ENCODE peak calls at places on chromosomes 11 and 22, in ten cellular contexts. N is PC-3, P is SK-N-SH, K is A549, M is endothelial cell of umbilical vein, Q is IMR-90, W is MM.1S, D is mammary epithelial cell, T is keratinocyte, I is fibroblast of lung. V is an unnamed sample.

GRCh38 chr11:125892994-125893393 is 5.5 kb downstream of the HYLS1 start:
- DNase-seq in P (no peak), Q (no peak), K (no peak), N (peak), I (no peak), M (no peak), W (no peak), T (no peak), D (no peak), V (no peak)

GRCh38 chr11:120675171-120675570 is 163.6 kb downstream of the GRIK4 start:
- DNase-seq in P (no peak), N (no peak), Q (no peak), K (no peak), T (no peak), W (no peak), I (no peak), D (no peak), M (no peak), V (peak)

GRCh38 chr11:68750988-68751325 is 363 bp downstream of the TESMIN start:
- DNase-seq in K (no peak), Q (no peak), N (no peak), I (no peak), P (no peak), M (no peak), T (no peak), D (no peak), W (no peak), V (no peak)

GRCh38 chr11:47532597-47533213 is 20.2 kb downstream of the CELF1 start:
- DNase-seq in P (peak), Q (peak), N (no peak), W (no peak), K (no peak), I (no peak), M (no peak), T (no peak), D (no peak), V (no peak)

GRCh38 chr22:31443516-31443915 is 44.1 kb downstream of the DRG1 start:
- DNase-seq in I (no peak), N (no peak), W (no peak), M (no peak), K (no peak), P (no peak), T (no peak), D (no peak), Q (no peak), V (no peak)

GRCh38 chr11:46769636-46770221 is 50.7 kb downstream of the F2 start:
- DNase-seq in Q (no peak), D (no peak), K (no peak), I (no peak), M (no peak), N (no peak), T (no peak), W (no peak), P (no peak), V (no peak)

GRCh38 chr22:41240377-41241132 is at the start of gene CHADL:
- DNase-seq in D (no peak), N (no peak), M (no peak), I (no peak), W (no peak), T (no peak), Q (no peak), K (no peak), P (peak), V (no peak)

GRCh38 chr11:122120096-122120495 is 4.1 kb upstream of the BLID start:
- DNase-seq in Q (no peak), M (no peak), P (no peak), D (no peak), I (no peak), T (no peak), K (no peak), W (no peak), N (no peak), V (no peak)

GRCh38 chr11:102026217-102026616 is 21.0 kb upstream of the CFAP300 start:
- DNase-seq in P (no peak), I (no peak), D (no peak), T (no peak), M (no peak), W (no peak), K (no peak), Q (no peak), N (no peak), V (peak)

GRCh38 chr11:111406589-111406988 is 27.5 kb upstream of the POU2AF1 start:
- DNase-seq in K (no peak), M (no peak), T (no peak), D (no peak), I (no peak), N (no peak), P (no peak), Q (no peak), W (no peak), V (no peak)

GRCh38 chr11:17595526-17596309 is 48.7 kb downstream of the OTOG start:
- DNase-seq in K (no peak), M (no peak), D (no peak), N (no peak), T (no peak), Q (no peak), P (no peak), W (no peak), I (no peak), V (no peak)

GRCh38 chr22:39522567-39523300 is 2.4 kb downstream of the ATF4 start:
- DNase-seq in Q (peak), T (no peak), D (peak), I (peak), P (peak), W (no peak), M (peak), K (peak), N (peak), V (no peak)

GRCh38 chr11:134267466-134267865 is 8.7 kb upstream of the GLB1L3 start:
- DNase-seq in K (no peak), D (no peak), M (no peak), P (no peak), W (no peak), Q (no peak), I (no peak), N (no peak), T (no peak), V (no peak)

GRCh38 chr22:38243007-38243775 is 29.6 kb downstream of the TMEM184B start:
- DNase-seq in P (no peak), D (peak), T (no peak), M (no peak), K (peak), N (no peak), Q (peak), I (peak), W (no peak), V (peak)

GRCh38 chr22:44931077-44931540 is 78.7 kb downstream of the PHF21B start:
- DNase-seq in I (peak), W (no peak), P (peak), D (no peak), N (no peak), Q (peak), K (no peak), T (no peak), M (no peak), V (peak)

GRCh38 chr22:39724857-39725256 is 154.3 kb downstream of the CACNA1I start:
- DNase-seq in N (no peak), K (no peak), D (no peak), M (no peak), T (no peak), Q (no peak), W (no peak), I (no peak), P (no peak), V (no peak)

GRCh38 chr22:46942816-46943783 is 180.7 kb downstream of the TBC1D22A start:
- DNase-seq in N (no peak), P (no peak), D (no peak), T (no peak), W (no peak), Q (no peak), M (peak), I (no peak), K (no peak), V (no peak)

GRCh38 chr11:102850973-102851745 is 7.8 kb upstream of the MMP3 start:
- DNase-seq in D (peak), M (no peak), K (peak), N (peak), P (no peak), T (peak), Q (peak), W (no peak), I (peak), V (no peak)

GRCh38 chr11:58006940-58007339 is 16.7 kb upstream of the OR9Q1 start:
- DNase-seq in W (no peak), Q (peak), D (peak), I (no peak), T (peak), M (peak), P (no peak), K (no peak), N (peak), V (no peak)

GRCh38 chr11:131065435-131066295 is 149.4 kb upstream of the SNX19 start:
- DNase-seq in I (no peak), M (no peak), K (no peak), T (no peak), Q (no peak), W (no peak), N (no peak), D (no peak), P (no peak), V (peak)

GRCh38 chr22:41557401-41558240 is 3.2 kb upstream of the CSDC2 start:
- DNase-seq in P (no peak), T (no peak), K (no peak), D (peak), I (peak), Q (peak), M (peak), W (peak), N (no peak), V (peak)

GRCh38 chr11:68016904-68017817 is 7.0 kb downstream of the ALDH3B1 start:
- DNase-seq in D (no peak), N (no peak), Q (no peak), I (peak), K (peak), W (no peak), T (no peak), M (no peak), P (no peak), V (peak)

GRCh38 chr11:79438631-79439429 is 2.0 kb downstream of the TENM4 start:
- DNase-seq in K (no peak), P (peak), W (peak), I (peak), T (no peak), N (no peak), M (no peak), Q (peak), D (peak), V (peak)

GRCh38 chr11:6433998-6434650 is 6.7 kb downstream of the HPX start:
- DNase-seq in Q (no peak), K (no peak), P (no peak), W (no peak), N (no peak), D (no peak), M (no peak), T (no peak), I (no peak), V (no peak)

GRCh38 chr11:61694971-61695706 is 14.9 kb downstream of the DAGLA start:
- DNase-seq in D (peak), P (peak), T (no peak), I (no peak), K (no peak), M (no peak), W (no peak), Q (no peak), N (peak), V (no peak)

GRCh38 chr11:87870081-87870480 is 305.2 kb downstream of the RAB38 start:
- DNase-seq in I (no peak), W (no peak), N (peak), K (no peak), D (no peak), M (no peak), Q (peak), P (no peak), T (no peak), V (no peak)

GRCh38 chr11:94089356-94089755 is 39.3 kb upstream of the PANX1 start:
- DNase-seq in Q (no peak), K (no peak), I (no peak), N (peak), W (no peak), T (no peak), M (no peak), P (no peak), D (no peak), V (no peak)

GRCh38 chr11:58659404-58659803 is 36.9 kb downstream of the CNTF start:
- DNase-seq in D (peak), Q (no peak), K (peak), I (no peak), P (no peak), T (no peak), M (no peak), N (peak), W (no peak), V (peak)

GRCh38 chr11:71284525-71285092 is 32.2 kb upstream of the SHANK2 start:
- DNase-seq in D (no peak), Q (no peak), W (no peak), N (peak), T (no peak), I (no peak), M (no peak), P (peak), K (no peak), V (peak)

GRCh38 chr11:47725445-47726442 is 10.6 kb upstream of the AGBL2 start:
- DNase-seq in M (no peak), W (no peak), T (no peak), I (peak), P (no peak), K (no peak), Q (no peak), N (no peak), D (peak), V (no peak)

GRCh38 chr22:21038405-21038804 is 6.0 kb upstream of the SLC7A4 start:
- DNase-seq in D (no peak), Q (peak), I (peak), T (no peak), K (no peak), P (no peak), N (no peak), W (no peak), M (no peak), V (no peak)

GRCh38 chr11:68127791-68128681 is 6.8 kb upstream of the CHKA start:
- DNase-seq in W (no peak), I (peak), Q (peak), M (peak), D (no peak), T (no peak), K (no peak), P (peak), N (peak), V (peak)

GRCh38 chr11:61515686-61516085 is 7.1 kb downstream of the LRRC10B start:
- DNase-seq in N (no peak), W (no peak), P (no peak), M (no peak), Q (no peak), T (no peak), K (no peak), D (no peak), I (no peak), V (no peak)

GRCh38 chr11:66131937-66132632 is 62.0 kb downstream of the PACS1 start:
- DNase-seq in K (no peak), I (no peak), M (no peak), W (no peak), D (no peak), T (no peak), P (no peak), Q (no peak), N (no peak), V (no peak)

GRCh38 chr11:108037636-108038035 is 28.9 kb downstream of the CUL5 start:
- DNase-seq in Q (peak), P (no peak), N (no peak), W (no peak), D (no peak), T (no peak), M (no peak), I (peak), K (no peak), V (no peak)

GRCh38 chr11:71997594-71997993 is 1.1 kb upstream of the IL18BP start:
- DNase-seq in W (no peak), K (no peak), P (no peak), M (no peak), Q (no peak), D (no peak), I (no peak), N (no peak), T (no peak), V (no peak)

GRCh38 chr22:32583921-32584335 is 109.3 kb downstream of the FBXO7 start:
- DNase-seq in T (no peak), N (no peak), W (no peak), K (peak), M (no peak), P (no peak), Q (peak), I (peak), D (no peak), V (no peak)

GRCh38 chr11:83725161-83725560 is 439.0 kb upstream of the CCDC90B start:
- DNase-seq in I (no peak), P (no peak), M (no peak), Q (no peak), T (no peak), W (no peak), N (no peak), K (no peak), D (no peak), V (no peak)

GRCh38 chr22:44261861-44262595 is 50.7 kb downstream of the SHISAL1 start:
- DNase-seq in P (peak), K (no peak), M (no peak), I (no peak), T (no peak), Q (no peak), N (no peak), W (no peak), D (no peak), V (no peak)

GRCh38 chr11:11152877-11153276 is 200.2 kb downstream of the CSNK2A3 start:
- DNase-seq in W (no peak), M (no peak), K (no peak), T (no peak), P (no peak), D (no peak), I (no peak), N (no peak), Q (no peak), V (no peak)

GRCh38 chr11:11155962-11156815 is 196.9 kb downstream of the CSNK2A3 start:
- DNase-seq in K (peak), M (no peak), D (no peak), P (peak), Q (no peak), I (no peak), W (no peak), T (no peak), N (peak), V (no peak)

DNA sequence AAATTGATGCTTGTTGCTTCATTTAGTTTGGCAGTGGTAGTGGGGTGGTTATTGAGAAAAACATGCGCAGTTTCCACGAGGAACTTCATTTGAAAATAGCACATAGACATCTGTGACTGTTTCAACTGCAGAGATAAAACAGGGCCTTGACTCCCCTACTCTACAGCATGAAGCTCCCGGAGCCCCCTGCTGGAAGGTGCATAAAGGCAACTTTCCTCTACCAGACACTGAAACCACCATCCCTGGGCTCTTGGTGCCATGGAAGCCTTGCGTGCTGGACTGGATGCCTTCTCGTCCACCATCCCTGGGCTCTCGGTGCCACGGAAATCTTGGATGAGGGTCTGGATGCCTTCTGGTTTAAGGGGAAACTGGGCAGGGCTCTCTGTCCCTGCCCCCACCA is 195.8 kb downstream of the CSNK2A3 start:
- DNase-seq in N (peak), K (peak), I (peak), Q (peak), D (no peak), T (no peak), P (peak), M (peak), W (peak), V (peak)
- TF ChIP-seq CTCF in N (peak), K (peak), I (peak), Q (peak), D (peak), T (no peak), P (peak), M (peak), W (peak), V (peak)

GRCh38 chr22:48563118-48563965 is 1264.3 kb downstream of the BRD1 start:
- DNase-seq in M (no peak), K (no peak), Q (no peak), W (no peak), P (no peak), T (no peak), N (no peak), I (no peak), D (no peak), V (no peak)

GRCh38 chr22:48565901-48566501 is 1261.7 kb downstream of the BRD1 start:
- DNase-seq in K (no peak), D (no peak), Q (no peak), M (no peak), T (no peak), W (no peak), P (no peak), N (no peak), I (no peak), V (no peak)

GRCh38 chr22:48566741-48567140 is 1260.9 kb downstream of the BRD1 start:
- DNase-seq in D (no peak), W (no peak), P (no peak), T (no peak), I (no peak), M (no peak), N (no peak), Q (no peak), K (no peak), V (no peak)

GRCh38 chr22:48563966-48564330 is 1263.7 kb downstream of the BRD1 start:
- DNase-seq in K (no peak), T (no peak), P (no peak), N (no peak), M (no peak), W (no peak), D (no peak), Q (no peak), I (no peak), V (no peak)

GRCh38 chr22:48564995-48565394 is 1262.7 kb downstream of the BRD1 start:
- DNase-seq in P (no peak), D (no peak), K (no peak), I (no peak), M (no peak), Q (no peak), N (no peak), W (no peak), T (no peak), V (no peak)
- H3K4me2 ChIP-seq in P (no peak), D (no peak), K (no peak), I (no peak), M (no peak), Q (no peak), N (no peak), W (no peak), T (no peak), V (no peak)

GRCh38 chr11:45147017-45147728 is 734 bp downstream of the PRDM11 start:
- DNase-seq in I (peak), N (peak), D (peak), P (peak), Q (peak), K (peak), W (peak), T (peak), M (peak), V (peak)
- TF ChIP-seq CTCF in I (no peak), N (no peak), D (no peak), P (no peak), Q (no peak), K (no peak), W (no peak), T (no peak), M (no peak), V (no peak)

GRCh38 chr11:117074122-117074521 is 24.1 kb downstream of the SIK3 start:
- DNase-seq in W (no peak), K (no peak), I (no peak), M (no peak), P (no peak), Q (no peak), D (no peak), N (no peak), T (no peak), V (no peak)

GRCh38 chr11:117073539-117073938 is 24.7 kb downstream of the SIK3 start:
- DNase-seq in N (no peak), W (no peak), I (no peak), T (no peak), Q (no peak), D (no peak), M (no peak), K (no peak), P (no peak), V (no peak)

GRCh38 chr11:117080370-117080769 is 17.9 kb downstream of the SIK3 start:
- DNase-seq in I (no peak), P (no peak), M (no peak), K (no peak), D (no peak), Q (no peak), T (no peak), W (no peak), N (no peak), V (no peak)

GRCh38 chr11:117075186-117075585 is 23.0 kb downstream of the SIK3 start:
- DNase-seq in P (no peak), D (peak), W (no peak), K (no peak), N (peak), Q (no peak), M (no peak), I (no peak), T (peak), V (no peak)

GRCh38 chr11:117076941-117077659 is 21.1 kb downstream of the SIK3 start:
- DNase-seq in P (no peak), W (no peak), D (no peak), Q (no peak), N (no peak), T (no peak), I (peak), K (no peak), M (no peak), V (peak)
- H3K4me2 ChIP-seq in P (no peak), W (no peak), D (no peak), Q (no peak), N (no peak), T (no peak), I (no peak), K (peak), M (no peak), V (peak)

GRCh38 chr22:49820984-49821383 is 6.7 kb downstream of the BRD1 start:
- DNase-seq in I (no peak), M (no peak), P (no peak), T (no peak), W (no peak), N (no peak), Q (no peak), K (no peak), D (no peak), V (no peak)
- TF ChIP-seq CTCF in I (peak), M (no peak), P (no peak), T (no peak), W (no peak), N (no peak), Q (no peak), K (no peak), D (no peak), V (no peak)

GRCh38 chr11:73270855-73271477 is 1.2 kb upstream of the P2RY6 start:
- DNase-seq in K (no peak), W (peak), Q (no peak), N (no peak), D (no peak), P (no peak), T (no peak), I (no peak), M (no peak), V (no peak)
- H3K4me2 ChIP-seq in K (peak), W (peak), Q (no peak), N (no peak), D (no peak), P (no peak), T (no peak), I (no peak), M (no peak), V (peak)

GRCh38 chr22:36736701-36737320 is 33.3 kb upstream of the CACNG2 start:
- DNase-seq in Q (no peak), M (no peak), K (no peak), W (no peak), T (no peak), N (no peak), D (no peak), I (no peak), P (no peak), V (no peak)
- TF ChIP-seq CTCF in Q (no peak), M (no peak), K (no peak), W (no peak), T (no peak), N (no peak), D (no peak), I (no peak), P (no peak), V (no peak)

V was measured in hepatocyte.